ENCODE peak calls at places on chromosomes 12 and 14, in five cellular contexts. N, U, V, W and I are unnamed samples.

GRCh38 chr12:18467636-18468520 is 206.6 kb downstream of the PIK3C2G start:
- DNase-seq in U (peak), V (no peak), N (no peak), W (no peak), I (no peak)

GRCh38 chr14:50601405-50601804 is 41.5 kb downstream of the ATL1 start:
- DNase-seq in V (no peak), N (no peak), U (peak), W (no peak), I (no peak)

GRCh38 chr14:92382677-92383076 is 59.7 kb downstream of the SLC24A4 start:
- DNase-seq in W (no peak), N (no peak), V (no peak), U (peak), I (no peak)

GRCh38 chr14:68418192-68419118 is 374.4 kb downstream of the ZFP36L1 start:
- DNase-seq in V (no peak), U (no peak), N (no peak), W (no peak), I (no peak)

GRCh38 chr14:105199093-105199492 is 18.0 kb upstream of the NUDT14 start:
- DNase-seq in W (no peak), V (no peak), U (no peak), N (no peak), I (no peak)

GRCh38 chr14:100732766-100733100 is 6.0 kb downstream of the DLK1 start:
- DNase-seq in N (no peak), U (no peak), V (no peak), W (no peak), I (peak)

GRCh38 chr14:104395941-104396681 is 183.5 kb upstream of the C14orf180 start:
- DNase-seq in V (no peak), N (no peak), U (no peak), W (no peak), I (no peak)

GRCh38 chr14:32077081-32078029 is at the start of gene ARHGAP5:
- DNase-seq in N (peak), W (peak), U (peak), V (peak), I (no peak)

GRCh38 chr12:108642899-108643654 is 9.4 kb upstream of the SELPLG start:
- DNase-seq in W (no peak), V (no peak), N (no peak), U (no peak), I (no peak)

GRCh38 chr14:51547260-51547659 is 104.5 kb upstream of the FRMD6 start:
- DNase-seq in V (no peak), W (no peak), N (no peak), U (peak), I (no peak)

GRCh38 chr12:23895792-23896218 is 53.7 kb downstream of the SOX5 start:
- DNase-seq in W (peak), U (no peak), N (no peak), V (no peak), I (no peak)

GRCh38 chr14:102579696-102580551 is 12.5 kb upstream of the RCOR1 start:
- DNase-seq in W (no peak), V (no peak), N (no peak), U (peak), I (no peak)

GRCh38 chr14:59097681-59098080 is 90.8 kb upstream of the DAAM1 start:
- DNase-seq in N (no peak), V (no peak), U (no peak), W (no peak), I (no peak)

GRCh38 chr12:123104809-123105208 is 46.1 kb downstream of the PITPNM2 start:
- DNase-seq in N (no peak), W (no peak), V (no peak), U (no peak), I (no peak)

GRCh38 chr12:98221243-98221808 is 294.1 kb upstream of the TMPO start:
- DNase-seq in N (no peak), W (no peak), U (no peak), V (no peak), I (no peak)

GRCh38 chr12:52142431-52142830 is 49.4 kb downstream of the KRT80 start:
- DNase-seq in V (no peak), U (no peak), N (no peak), W (no peak), I (no peak)

GRCh38 chr12:121034906-121035305 is 4.1 kb downstream of the OASL start:
- DNase-seq in N (no peak), V (no peak), W (no peak), U (no peak), I (no peak)

GRCh38 chr14:26867171-26867757 is 269.4 kb upstream of the NOVA1 start:
- DNase-seq in N (no peak), W (no peak), V (no peak), U (no peak), I (no peak)

GRCh38 chr12:15580431-15580830 is 208.8 kb downstream of the EPS8 start:
- DNase-seq in N (no peak), U (no peak), W (no peak), V (no peak), I (no peak)

GRCh38 chr12:3133410-3133793 is 56.2 kb downstream of the TSPAN9 start:
- DNase-seq in U (no peak), N (no peak), W (no peak), V (no peak), I (no peak)

GRCh38 chr12:7557227-7557626 is 53.6 kb upstream of the CD163 start:
- DNase-seq in U (no peak), N (no peak), W (no peak), V (no peak), I (no peak)

GRCh38 chr14:105065280-105066228 is at the start of gene GPR132:
- DNase-seq in V (peak), N (no peak), W (no peak), U (no peak), I (no peak)

GRCh38 chr12:88627501-88627900 is 47.2 kb upstream of the KITLG start:
- DNase-seq in W (no peak), N (no peak), U (no peak), V (no peak), I (no peak)

GRCh38 chr12:92147491-92147890 is 1.8 kb upstream of the BTG1 start:
- DNase-seq in V (no peak), N (no peak), W (no peak), U (no peak), I (no peak)

GRCh38 chr14:68249534-68250517 is 430.2 kb downstream of the RAD51B start:
- DNase-seq in N (no peak), V (no peak), W (no peak), U (peak), I (no peak)

GRCh38 chr12:53828598-53828997 is 76.8 kb upstream of the CISTR start:
- DNase-seq in U (no peak), N (no peak), V (no peak), W (no peak), I (no peak)

GRCh38 chr12:115223322-115223721 is 539.3 kb upstream of the TBX3 start:
- DNase-seq in N (no peak), W (no peak), V (no peak), U (peak), I (no peak)

GRCh38 chr14:61558271-61558670 is 137.0 kb upstream of the HIF1A start:
- DNase-seq in W (no peak), V (no peak), N (no peak), U (no peak), I (no peak)

GRCh38 chr12:129997239-129997638 is 93.4 kb upstream of the TMEM132D start:
- DNase-seq in N (no peak), U (no peak), V (no peak), W (no peak), I (no peak)

GRCh38 chr14:95043314-95043713 is 114.0 kb downstream of the DICER1 start:
- DNase-seq in N (no peak), V (no peak), U (no peak), W (no peak), I (no peak)

GRCh38 chr12:72432037-72432604 is 160.0 kb downstream of the TRHDE start:
- DNase-seq in U (no peak), N (no peak), V (no peak), W (no peak), I (no peak)

GRCh38 chr14:81066672-81067071 is 111.3 kb downstream of the TSHR start:
- DNase-seq in V (no peak), U (no peak), W (no peak), N (no peak), I (no peak)

GRCh38 chr14:81067156-81067555 is 111.7 kb downstream of the TSHR start:
- DNase-seq in U (no peak), W (no peak), N (no peak), V (no peak), I (no peak)

GRCh38 chr14:81068384-81068783 is 113.0 kb downstream of the TSHR start:
- DNase-seq in U (no peak), N (no peak), V (no peak), W (no peak), I (no peak)

GRCh38 chr14:81062380-81062779 is 107.0 kb downstream of the TSHR start:
- DNase-seq in W (no peak), N (no peak), U (no peak), V (no peak), I (no peak)

GRCh38 chr14:81062816-81063215 is 107.4 kb downstream of the TSHR start:
- DNase-seq in V (no peak), N (no peak), U (no peak), W (peak), I (no peak)
- TF ChIP-seq CTCF in V (no peak), N (peak), U (no peak), W (no peak), I (peak)

GRCh38 chr14:34364201-34364600 is 97.8 kb downstream of the SPTSSA start:
- DNase-seq in U (no peak), W (no peak), V (no peak), N (no peak), I (no peak)

GRCh38 chr14:34368115-34368970 is 93.7 kb downstream of the SPTSSA start:
- DNase-seq in W (no peak), N (no peak), V (no peak), U (no peak), I (no peak)

GRCh38 chr14:34362625-34363251 is 99.3 kb downstream of the SPTSSA start:
- DNase-seq in V (no peak), W (no peak), U (no peak), N (no peak), I (no peak)

GRCh38 chr14:34363733-34364134 is 98.3 kb downstream of the SPTSSA start:
- DNase-seq in N (no peak), V (no peak), U (no peak), W (no peak), I (no peak)

DNA sequence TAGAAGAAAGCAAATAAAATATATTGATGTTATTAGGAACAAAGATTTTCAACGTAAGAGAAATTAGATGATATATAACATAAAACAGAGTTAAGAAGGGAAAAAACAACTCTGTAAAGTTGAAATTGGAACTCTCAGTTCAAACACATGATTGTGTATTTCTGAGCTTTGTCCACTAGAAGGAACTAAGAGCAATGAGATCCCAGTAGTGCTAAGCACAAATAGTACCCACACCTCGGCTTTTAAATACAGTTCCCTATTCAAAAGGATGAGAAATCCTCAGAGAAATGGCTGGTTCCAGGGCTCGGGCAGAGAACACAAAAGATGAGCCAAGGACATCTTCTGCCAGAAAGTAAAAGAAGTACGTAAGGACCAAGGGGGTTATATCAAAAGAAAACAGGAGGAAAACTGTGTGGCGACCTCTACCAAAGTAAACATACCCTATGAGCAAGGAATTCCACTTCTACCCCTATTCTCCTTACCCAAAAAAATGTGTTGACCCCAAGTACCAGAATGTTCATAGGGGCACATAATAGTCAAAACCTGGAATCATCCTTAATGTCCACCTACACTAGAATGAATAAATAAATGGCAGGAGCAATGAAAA is 96.6 kb downstream of the SPTSSA start:
- DNase-seq in V (no peak), W (no peak), U (no peak), N (no peak), I (no peak)
- TF ChIP-seq CTCF in V (no peak), W (no peak), U (peak), N (no peak), I (peak)

GRCh38 chr12:119994892-119995658 is 6.0 kb downstream of the BICDL1 start:
- DNase-seq in U (no peak), W (no peak), N (no peak), V (no peak), I (no peak)
- TF ChIP-seq CTCF in U (no peak), W (no peak), N (no peak), V (no peak), I (no peak)

GRCh38 chr12:93191956-93192355 is 185.8 kb upstream of the NUDT4 start:
- DNase-seq in V (no peak), N (no peak), U (peak), W (no peak), I (no peak)
- TF ChIP-seq CTCF in V (no peak), N (no peak), U (no peak), W (no peak), I (no peak)

GRCh38 chr14:94001501-94002396 is 4.6 kb downstream of the CCDC197 start:
- DNase-seq in U (peak), V (peak), N (peak), W (peak), I (peak)
- TF ChIP-seq CTCF in U (peak), V (peak), N (peak), W (peak), I (peak)

GRCh38 chr12:47903151-47903611 is 1.6 kb downstream of the VDR start:
- DNase-seq in U (peak), N (no peak), W (no peak), V (no peak), I (no peak)

GRCh38 chr12:47907851-47908454 is 3.2 kb upstream of the VDR start:
- DNase-seq in U (no peak), N (no peak), W (no peak), V (no peak), I (no peak)

GRCh38 chr12:47904647-47905312 is at the start of gene VDR:
- DNase-seq in W (peak), U (peak), N (peak), V (peak), I (peak)

GRCh38 chr12:47903927-47904646 is 707 bp downstream of the VDR start:
- DNase-seq in W (no peak), U (peak), V (no peak), N (no peak), I (no peak)

DNA sequence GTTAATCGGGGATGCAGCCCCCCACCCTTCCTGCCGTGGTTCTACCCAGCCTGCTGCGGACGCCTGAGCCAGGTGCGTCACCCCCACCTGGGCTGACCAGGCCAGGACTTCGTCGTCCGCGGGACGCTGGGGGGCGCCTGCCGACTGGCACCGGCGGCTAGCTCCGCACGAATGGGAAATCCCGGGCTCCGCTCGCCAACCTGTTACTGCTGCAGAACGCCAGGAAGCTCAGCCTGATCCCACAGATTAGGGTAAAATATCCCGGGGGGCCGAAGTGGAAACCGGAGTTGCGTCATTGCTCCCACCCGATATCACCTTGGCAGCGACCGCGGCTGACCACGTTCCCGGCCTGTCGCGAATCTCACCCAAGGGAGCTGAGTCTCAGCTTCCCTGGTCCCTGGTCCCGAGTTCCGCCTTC is 528 bp upstream of the VDR start:
- DNase-seq in N (peak), W (peak), V (no peak), U (no peak), I (no peak)
- TF ChIP-seq CTCF in N (peak), W (no peak), V (no peak), U (peak), I (no peak)

GRCh38 chr14:28375295-28375694 is 391.3 kb upstream of the FOXG1 start:
- DNase-seq in N (no peak), V (no peak), W (peak), U (no peak), I (no peak)
- TF ChIP-seq CTCF in N (peak), V (no peak), W (peak), U (no peak), I (peak)

DNA sequence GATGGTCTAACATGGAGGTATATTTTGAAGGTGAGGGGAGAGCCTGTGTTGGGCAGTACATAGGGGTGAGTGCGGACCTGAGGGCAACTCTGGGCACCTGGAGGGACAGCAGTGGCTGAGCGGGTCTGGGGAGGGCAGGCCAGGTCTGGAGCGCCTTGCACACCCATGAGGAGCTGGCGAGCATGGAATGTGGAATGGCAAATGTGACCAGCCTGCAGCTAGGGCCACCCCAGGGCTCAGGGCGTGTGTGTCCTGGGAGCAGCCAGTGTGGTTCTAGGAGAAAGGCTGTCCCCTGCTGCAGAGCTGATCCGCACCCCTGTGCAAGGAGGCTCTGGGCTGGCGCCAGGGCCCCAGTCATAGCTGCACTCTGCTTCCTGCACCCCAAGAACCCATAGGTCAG is 24.5 kb downstream of the BCL7A start:
- DNase-seq in N (no peak), U (no peak), W (no peak), V (no peak), I (no peak)
- TF ChIP-seq CTCF in N (no peak), U (no peak), W (no peak), V (no peak), I (no peak)

DNA sequence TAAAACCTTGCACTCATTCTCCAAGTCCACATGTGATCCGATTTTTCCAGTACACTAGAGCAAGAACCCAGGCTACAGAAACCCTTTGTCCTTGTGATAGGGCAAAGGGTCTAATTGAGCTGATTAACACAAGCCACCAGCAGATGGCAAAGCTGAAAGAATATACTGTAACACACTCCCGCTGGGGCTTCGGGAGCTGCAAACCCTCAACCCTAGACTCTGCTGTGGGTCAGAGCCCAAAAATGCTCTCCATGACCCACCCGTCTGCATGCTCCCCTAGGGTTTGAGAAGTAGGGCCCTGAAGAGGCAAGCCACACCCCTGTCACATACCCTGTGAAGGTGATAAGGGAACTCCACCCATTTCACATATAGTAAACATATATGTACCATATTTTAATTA is 33.6 kb upstream of the PCNX1 start:
- DNase-seq in U (no peak), W (no peak), V (no peak), N (no peak), I (no peak)
- TF ChIP-seq CTCF in U (peak), W (no peak), V (no peak), N (no peak), I (no peak)

GRCh38 chr12:67531051-67531450 is 117.5 kb upstream of the DYRK2 start:
- DNase-seq in U (no peak), N (no peak), W (no peak), V (no peak), I (no peak)
- TF ChIP-seq CTCF in U (no peak), N (no peak), W (no peak), V (no peak), I (no peak)